ENCODE peak calls at places on chromosomes 7 and 10, in eight cellular contexts. One of them, this sample, is unnamed.

GRCh38 chr10:72316748-72317435 is 37.8 kb downstream of the DNAJB12 start:
- DNase-seq in activated naive CD4-positive, alpha-beta T cell treated with anti-CD3 and anti-CD28 coated beads for 36 hours: peak
- DNase-seq in left ventricle myocardium inferior: peak
- DNase-seq in T-cell: peak
- DNase-seq in NB4: peak
- DNase-seq in putamen: no peak
- DNase-seq in cardiac septum: peak
- DNase-seq in amniotic epithelial cell: no peak
- DNase-seq in this sample: no peak

GRCh38 chr10:4498763-4499251 is 327.2 kb upstream of the AKR1E2 start:
- DNase-seq in activated naive CD4-positive, alpha-beta T cell treated with anti-CD3 and anti-CD28 coated beads for 36 hours: no peak
- DNase-seq in left ventricle myocardium inferior: no peak
- DNase-seq in T-cell: no peak
- DNase-seq in NB4: no peak
- DNase-seq in putamen: no peak
- DNase-seq in cardiac septum: no peak
- DNase-seq in amniotic epithelial cell: peak
- DNase-seq in this sample: no peak

GRCh38 chr10:131843881-131844284 is 56.9 kb upstream of the PPP2R2D start:
- DNase-seq in activated naive CD4-positive, alpha-beta T cell treated with anti-CD3 and anti-CD28 coated beads for 36 hours: no peak
- DNase-seq in left ventricle myocardium inferior: no peak
- DNase-seq in T-cell: no peak
- DNase-seq in NB4: no peak
- DNase-seq in putamen: no peak
- DNase-seq in cardiac septum: peak
- DNase-seq in amniotic epithelial cell: no peak
- DNase-seq in this sample: no peak

GRCh38 chr10:48605786-48606529 is 1.1 kb upstream of the ARHGAP22 start:
- DNase-seq in activated naive CD4-positive, alpha-beta T cell treated with anti-CD3 and anti-CD28 coated beads for 36 hours: no peak
- DNase-seq in left ventricle myocardium inferior: no peak
- DNase-seq in T-cell: no peak
- DNase-seq in NB4: peak
- DNase-seq in putamen: no peak
- DNase-seq in cardiac septum: peak
- DNase-seq in amniotic epithelial cell: peak
- DNase-seq in this sample: no peak

GRCh38 chr7:133207687-133208086 is 45.2 kb upstream of the EXOC4 start:
- DNase-seq in activated naive CD4-positive, alpha-beta T cell treated with anti-CD3 and anti-CD28 coated beads for 36 hours: no peak
- DNase-seq in left ventricle myocardium inferior: no peak
- DNase-seq in T-cell: no peak
- DNase-seq in NB4: peak
- DNase-seq in putamen: no peak
- DNase-seq in cardiac septum: no peak
- DNase-seq in amniotic epithelial cell: peak
- DNase-seq in this sample: no peak

GRCh38 chr7:128112018-128112780 is 81.0 kb upstream of the LRRC4 start:
- DNase-seq in activated naive CD4-positive, alpha-beta T cell treated with anti-CD3 and anti-CD28 coated beads for 36 hours: no peak
- DNase-seq in left ventricle myocardium inferior: no peak
- DNase-seq in T-cell: no peak
- DNase-seq in NB4: peak
- DNase-seq in putamen: no peak
- DNase-seq in cardiac septum: no peak
- DNase-seq in amniotic epithelial cell: no peak
- DNase-seq in this sample: no peak

GRCh38 chr10:131857156-131858117 is 43.4 kb upstream of the PPP2R2D start:
- DNase-seq in activated naive CD4-positive, alpha-beta T cell treated with anti-CD3 and anti-CD28 coated beads for 36 hours: no peak
- DNase-seq in left ventricle myocardium inferior: no peak
- DNase-seq in T-cell: no peak
- DNase-seq in NB4: no peak
- DNase-seq in putamen: no peak
- DNase-seq in cardiac septum: peak
- DNase-seq in amniotic epithelial cell: no peak
- DNase-seq in this sample: no peak

GRCh38 chr7:147937428-147937827 is 653.1 kb upstream of the C7orf33 start:
- DNase-seq in activated naive CD4-positive, alpha-beta T cell treated with anti-CD3 and anti-CD28 coated beads for 36 hours: no peak
- DNase-seq in left ventricle myocardium inferior: no peak
- DNase-seq in T-cell: no peak
- DNase-seq in NB4: no peak
- DNase-seq in putamen: no peak
- DNase-seq in cardiac septum: no peak
- DNase-seq in amniotic epithelial cell: no peak
- DNase-seq in this sample: no peak

GRCh38 chr10:22433875-22434274 is 88.6 kb downstream of the SPAG6 start:
- DNase-seq in activated naive CD4-positive, alpha-beta T cell treated with anti-CD3 and anti-CD28 coated beads for 36 hours: no peak
- DNase-seq in left ventricle myocardium inferior: no peak
- DNase-seq in T-cell: no peak
- DNase-seq in NB4: peak
- DNase-seq in putamen: peak
- DNase-seq in cardiac septum: no peak
- DNase-seq in amniotic epithelial cell: peak
- DNase-seq in this sample: no peak

GRCh38 chr7:18004372-18004771 is 23.3 kb downstream of the PRPS1L1 start:
- DNase-seq in activated naive CD4-positive, alpha-beta T cell treated with anti-CD3 and anti-CD28 coated beads for 36 hours: no peak
- DNase-seq in left ventricle myocardium inferior: no peak
- DNase-seq in T-cell: no peak
- DNase-seq in NB4: no peak
- DNase-seq in putamen: no peak
- DNase-seq in cardiac septum: no peak
- DNase-seq in amniotic epithelial cell: no peak
- DNase-seq in this sample: no peak

GRCh38 chr10:84227810-84228209 is 2.5 kb upstream of the LRIT2 start:
- DNase-seq in activated naive CD4-positive, alpha-beta T cell treated with anti-CD3 and anti-CD28 coated beads for 36 hours: no peak
- DNase-seq in left ventricle myocardium inferior: no peak
- DNase-seq in T-cell: no peak
- DNase-seq in NB4: no peak
- DNase-seq in putamen: peak
- DNase-seq in cardiac septum: peak
- DNase-seq in amniotic epithelial cell: no peak
- DNase-seq in this sample: no peak

GRCh38 chr7:35704261-35704660 is 9.3 kb upstream of the HERPUD2 start:
- DNase-seq in activated naive CD4-positive, alpha-beta T cell treated with anti-CD3 and anti-CD28 coated beads for 36 hours: no peak
- DNase-seq in left ventricle myocardium inferior: no peak
- DNase-seq in T-cell: no peak
- DNase-seq in NB4: no peak
- DNase-seq in putamen: no peak
- DNase-seq in cardiac septum: no peak
- DNase-seq in amniotic epithelial cell: no peak
- DNase-seq in this sample: no peak

GRCh38 chr7:47609803-47610452 is 28.0 kb upstream of the TNS3 start:
- DNase-seq in activated naive CD4-positive, alpha-beta T cell treated with anti-CD3 and anti-CD28 coated beads for 36 hours: no peak
- DNase-seq in left ventricle myocardium inferior: peak
- DNase-seq in T-cell: no peak
- DNase-seq in NB4: no peak
- DNase-seq in putamen: no peak
- DNase-seq in cardiac septum: no peak
- DNase-seq in amniotic epithelial cell: peak
- DNase-seq in this sample: no peak

GRCh38 chr7:22481726-22482125 is 18.3 kb downstream of the STEAP1B start:
- DNase-seq in activated naive CD4-positive, alpha-beta T cell treated with anti-CD3 and anti-CD28 coated beads for 36 hours: peak
- DNase-seq in left ventricle myocardium inferior: no peak
- DNase-seq in T-cell: no peak
- DNase-seq in NB4: peak
- DNase-seq in putamen: no peak
- DNase-seq in cardiac septum: no peak
- DNase-seq in amniotic epithelial cell: peak
- DNase-seq in this sample: no peak

GRCh38 chr10:80468002-80468401 is 13.9 kb downstream of the TSPAN14 start:
- DNase-seq in activated naive CD4-positive, alpha-beta T cell treated with anti-CD3 and anti-CD28 coated beads for 36 hours: peak
- DNase-seq in left ventricle myocardium inferior: peak
- DNase-seq in T-cell: peak
- DNase-seq in NB4: peak
- DNase-seq in putamen: peak
- DNase-seq in cardiac septum: peak
- DNase-seq in amniotic epithelial cell: no peak
- DNase-seq in this sample: peak

GRCh38 chr10:9305018-9305655 is 1250.6 kb downstream of the GATA3 start:
- DNase-seq in activated naive CD4-positive, alpha-beta T cell treated with anti-CD3 and anti-CD28 coated beads for 36 hours: no peak
- DNase-seq in left ventricle myocardium inferior: no peak
- DNase-seq in T-cell: no peak
- DNase-seq in NB4: peak
- DNase-seq in putamen: no peak
- DNase-seq in cardiac septum: no peak
- DNase-seq in amniotic epithelial cell: peak
- DNase-seq in this sample: no peak

GRCh38 chr7:101140339-101140699 is 13.4 kb downstream of the SERPINE1 start:
- DNase-seq in activated naive CD4-positive, alpha-beta T cell treated with anti-CD3 and anti-CD28 coated beads for 36 hours: no peak
- DNase-seq in left ventricle myocardium inferior: no peak
- DNase-seq in T-cell: no peak
- DNase-seq in NB4: no peak
- DNase-seq in putamen: no peak
- DNase-seq in cardiac septum: no peak
- DNase-seq in amniotic epithelial cell: peak
- DNase-seq in this sample: no peak

GRCh38 chr7:82204694-82205093 is 238.9 kb downstream of the CACNA2D1 start:
- DNase-seq in activated naive CD4-positive, alpha-beta T cell treated with anti-CD3 and anti-CD28 coated beads for 36 hours: no peak
- DNase-seq in left ventricle myocardium inferior: peak
- DNase-seq in T-cell: no peak
- DNase-seq in NB4: peak
- DNase-seq in putamen: no peak
- DNase-seq in cardiac septum: peak
- DNase-seq in amniotic epithelial cell: peak
- DNase-seq in this sample: no peak

GRCh38 chr10:44805461-44806210 is 105.5 kb upstream of the TMEM72 start:
- DNase-seq in activated naive CD4-positive, alpha-beta T cell treated with anti-CD3 and anti-CD28 coated beads for 36 hours: no peak
- DNase-seq in left ventricle myocardium inferior: peak
- DNase-seq in T-cell: no peak
- DNase-seq in NB4: no peak
- DNase-seq in putamen: no peak
- DNase-seq in cardiac septum: no peak
- DNase-seq in amniotic epithelial cell: no peak
- DNase-seq in this sample: no peak

GRCh38 chr10:26486985-26487850 is 49.1 kb downstream of the APBB1IP start:
- DNase-seq in activated naive CD4-positive, alpha-beta T cell treated with anti-CD3 and anti-CD28 coated beads for 36 hours: peak
- DNase-seq in left ventricle myocardium inferior: no peak
- DNase-seq in T-cell: peak
- DNase-seq in NB4: peak
- DNase-seq in putamen: no peak
- DNase-seq in cardiac septum: no peak
- DNase-seq in amniotic epithelial cell: peak
- DNase-seq in this sample: peak

GRCh38 chr7:48168159-48168558 is 3.1 kb upstream of the ABCA13 start:
- DNase-seq in activated naive CD4-positive, alpha-beta T cell treated with anti-CD3 and anti-CD28 coated beads for 36 hours: no peak
- DNase-seq in left ventricle myocardium inferior: no peak
- DNase-seq in T-cell: no peak
- DNase-seq in NB4: peak
- DNase-seq in putamen: no peak
- DNase-seq in cardiac septum: no peak
- DNase-seq in amniotic epithelial cell: peak
- DNase-seq in this sample: no peak

GRCh38 chr10:57049096-57049495 is 688.0 kb upstream of the ZWINT start:
- DNase-seq in activated naive CD4-positive, alpha-beta T cell treated with anti-CD3 and anti-CD28 coated beads for 36 hours: no peak
- DNase-seq in left ventricle myocardium inferior: no peak
- DNase-seq in T-cell: no peak
- DNase-seq in NB4: no peak
- DNase-seq in putamen: no peak
- DNase-seq in cardiac septum: no peak
- DNase-seq in amniotic epithelial cell: no peak
- DNase-seq in this sample: no peak

GRCh38 chr10:28553963-28554362 is 21.0 kb downstream of the WAC start:
- DNase-seq in activated naive CD4-positive, alpha-beta T cell treated with anti-CD3 and anti-CD28 coated beads for 36 hours: no peak
- DNase-seq in left ventricle myocardium inferior: no peak
- DNase-seq in T-cell: no peak
- DNase-seq in NB4: no peak
- DNase-seq in putamen: no peak
- DNase-seq in cardiac septum: no peak
- DNase-seq in amniotic epithelial cell: no peak
- DNase-seq in this sample: no peak

GRCh38 chr7:96996111-96996936 is 9.0 kb upstream of the DLX6 start:
- DNase-seq in activated naive CD4-positive, alpha-beta T cell treated with anti-CD3 and anti-CD28 coated beads for 36 hours: no peak
- DNase-seq in left ventricle myocardium inferior: no peak
- DNase-seq in T-cell: no peak
- DNase-seq in NB4: no peak
- DNase-seq in putamen: peak
- DNase-seq in cardiac septum: no peak
- DNase-seq in amniotic epithelial cell: no peak
- DNase-seq in this sample: no peak

GRCh38 chr7:111259991-111260390 is 169.1 kb downstream of the LRRN3 start:
- DNase-seq in activated naive CD4-positive, alpha-beta T cell treated with anti-CD3 and anti-CD28 coated beads for 36 hours: no peak
- DNase-seq in left ventricle myocardium inferior: no peak
- DNase-seq in T-cell: no peak
- DNase-seq in NB4: no peak
- DNase-seq in putamen: no peak
- DNase-seq in cardiac septum: no peak
- DNase-seq in amniotic epithelial cell: no peak
- DNase-seq in this sample: no peak

GRCh38 chr7:30470783-30471182 is 7.8 kb downstream of the NOD1 start:
- DNase-seq in activated naive CD4-positive, alpha-beta T cell treated with anti-CD3 and anti-CD28 coated beads for 36 hours: no peak
- DNase-seq in left ventricle myocardium inferior: no peak
- DNase-seq in T-cell: no peak
- DNase-seq in NB4: no peak
- DNase-seq in putamen: no peak
- DNase-seq in cardiac septum: no peak
- DNase-seq in amniotic epithelial cell: peak
- DNase-seq in this sample: no peak

GRCh38 chr10:86964847-86965190 is 3.5 kb upstream of the ADIRF start:
- DNase-seq in activated naive CD4-positive, alpha-beta T cell treated with anti-CD3 and anti-CD28 coated beads for 36 hours: no peak
- DNase-seq in left ventricle myocardium inferior: no peak
- DNase-seq in T-cell: no peak
- DNase-seq in NB4: no peak
- DNase-seq in putamen: no peak
- DNase-seq in cardiac septum: no peak
- DNase-seq in amniotic epithelial cell: no peak
- DNase-seq in this sample: no peak

GRCh38 chr10:125085281-125085680 is 75.1 kb downstream of the CTBP2 start:
- DNase-seq in activated naive CD4-positive, alpha-beta T cell treated with anti-CD3 and anti-CD28 coated beads for 36 hours: no peak
- DNase-seq in left ventricle myocardium inferior: no peak
- DNase-seq in T-cell: no peak
- DNase-seq in NB4: no peak
- DNase-seq in putamen: no peak
- DNase-seq in cardiac septum: no peak
- DNase-seq in amniotic epithelial cell: no peak
- DNase-seq in this sample: no peak

GRCh38 chr7:73954181-73954580 is 73.8 kb upstream of the ELN start:
- DNase-seq in activated naive CD4-positive, alpha-beta T cell treated with anti-CD3 and anti-CD28 coated beads for 36 hours: no peak
- DNase-seq in left ventricle myocardium inferior: no peak
- DNase-seq in T-cell: no peak
- DNase-seq in NB4: no peak
- DNase-seq in putamen: peak
- DNase-seq in cardiac septum: no peak
- DNase-seq in amniotic epithelial cell: no peak
- DNase-seq in this sample: no peak

GRCh38 chr10:132461683-132462231 is 64.8 kb downstream of the PWWP2B start:
- DNase-seq in activated naive CD4-positive, alpha-beta T cell treated with anti-CD3 and anti-CD28 coated beads for 36 hours: no peak
- DNase-seq in left ventricle myocardium inferior: peak
- DNase-seq in T-cell: no peak
- DNase-seq in NB4: no peak
- DNase-seq in putamen: no peak
- DNase-seq in cardiac septum: no peak
- DNase-seq in amniotic epithelial cell: no peak
- DNase-seq in this sample: no peak

GRCh38 chr7:69903410-69903809 is 305.1 kb downstream of the AUTS2 start:
- DNase-seq in activated naive CD4-positive, alpha-beta T cell treated with anti-CD3 and anti-CD28 coated beads for 36 hours: no peak
- DNase-seq in left ventricle myocardium inferior: no peak
- DNase-seq in T-cell: no peak
- DNase-seq in NB4: peak
- DNase-seq in putamen: no peak
- DNase-seq in cardiac septum: no peak
- DNase-seq in amniotic epithelial cell: no peak
- DNase-seq in this sample: no peak

GRCh38 chr10:74705361-74705980 is 120.9 kb upstream of the KAT6B start:
- DNase-seq in activated naive CD4-positive, alpha-beta T cell treated with anti-CD3 and anti-CD28 coated beads for 36 hours: no peak
- DNase-seq in left ventricle myocardium inferior: no peak
- DNase-seq in T-cell: no peak
- DNase-seq in NB4: no peak
- DNase-seq in putamen: no peak
- DNase-seq in cardiac septum: no peak
- DNase-seq in amniotic epithelial cell: no peak
- DNase-seq in this sample: no peak

GRCh38 chr7:21902240-21902639 is 43.5 kb downstream of the CDCA7L start:
- DNase-seq in activated naive CD4-positive, alpha-beta T cell treated with anti-CD3 and anti-CD28 coated beads for 36 hours: no peak
- DNase-seq in left ventricle myocardium inferior: no peak
- DNase-seq in T-cell: no peak
- DNase-seq in NB4: no peak
- DNase-seq in putamen: no peak
- DNase-seq in cardiac septum: no peak
- DNase-seq in amniotic epithelial cell: peak
- DNase-seq in this sample: no peak

GRCh38 chr10:63573068-63573697 is 52.0 kb downstream of the REEP3 start:
- DNase-seq in activated naive CD4-positive, alpha-beta T cell treated with anti-CD3 and anti-CD28 coated beads for 36 hours: no peak
- DNase-seq in left ventricle myocardium inferior: no peak
- DNase-seq in T-cell: no peak
- DNase-seq in NB4: no peak
- DNase-seq in putamen: peak
- DNase-seq in cardiac septum: no peak
- DNase-seq in amniotic epithelial cell: peak
- DNase-seq in this sample: no peak

This sample was measured in T-helper 22 cell.